ENCODE peak calls at places on chromosome 21, in seven cellular contexts. D, Z, H, K, T, S and B are unnamed samples. For H3K36me3, the result is how much of the 10 kb centered on the place peaks cover.

GRCh38 chr21:45057886-45058285 is 16.5 kb upstream of the ADARB1 start:
- DNase-seq in D (no peak), Z (no peak), H (no peak), K (no peak), T (no peak), S (no peak), B (no peak)

GRCh38 chr21:33984021-33984481 is 68.4 kb upstream of the ATP5PO start:
- DNase-seq in D (no peak), Z (no peak), H (no peak), K (no peak), T (no peak), S (no peak), B (no peak)

GRCh38 chr21:37364722-37365121 is 1.9 kb upstream of the DYRK1A start:
- DNase-seq in D (no peak), Z (no peak), H (no peak), K (no peak), T (no peak), S (no peak), B (no peak)

GRCh38 chr21:37459575-37459974 is 93.0 kb downstream of the DYRK1A start:
- DNase-seq in D (no peak), Z (no peak), H (peak), K (no peak), T (no peak), S (no peak), B (no peak)

GRCh38 chr21:44761011-44761729 is 40.5 kb downstream of the UBE2G2 start:
- DNase-seq in D (peak), Z (no peak), H (no peak), K (no peak), T (peak), S (no peak), B (no peak)

GRCh38 chr21:37815893-37816292 is 100.4 kb downstream of the KCNJ6 start:
- DNase-seq in D (no peak), Z (no peak), H (no peak), K (no peak), T (no peak), S (no peak), B (no peak)

GRCh38 chr21:34034369-34035014 is 38.9 kb upstream of the MRPS6 start:
- DNase-seq in D (no peak), Z (no peak), H (no peak), K (no peak), T (no peak), S (no peak), B (no peak)

GRCh38 chr21:23968008-23968407 is 1639.3 kb downstream of the MRPL39 start:
- DNase-seq in D (no peak), Z (no peak), H (no peak), K (no peak), T (no peak), S (no peak), B (no peak)

GRCh38 chr21:36045993-36046392 is 14.3 kb downstream of the SETD4 start:
- DNase-seq in D (no peak), Z (no peak), H (peak), K (no peak), T (no peak), S (no peak), B (no peak)

GRCh38 chr21:19031956-19032355 is 628.4 kb upstream of the TMPRSS15 start:
- DNase-seq in D (no peak), Z (no peak), H (no peak), K (no peak), T (no peak), S (no peak), B (no peak)

GRCh38 chr21:44304846-44305245 is 5.0 kb downstream of the PFKL start:
- DNase-seq in D (peak), Z (no peak), H (peak), K (no peak), T (peak), S (no peak), B (no peak)

GRCh38 chr21:44082648-44083436 is 24.4 kb upstream of the PWP2 start:
- DNase-seq in D (peak), Z (no peak), H (no peak), K (no peak), T (no peak), S (no peak), B (no peak)

GRCh38 chr21:16086121-16086520 is 356.3 kb downstream of the USP25 start:
- DNase-seq in D (no peak), Z (no peak), H (no peak), K (no peak), T (no peak), S (no peak), B (no peak)

GRCh38 chr21:45590726-45591618 is 48.7 kb upstream of the SLC19A1 start:
- DNase-seq in D (no peak), Z (peak), H (no peak), K (no peak), T (peak), S (no peak), B (no peak)

GRCh38 chr21:43921602-43921978 is 56.6 kb downstream of the AGPAT3 start:
- DNase-seq in D (no peak), Z (peak), H (no peak), K (no peak), T (no peak), S (no peak), B (no peak)

GRCh38 chr21:46124083-46124925 is 26.4 kb downstream of the COL6A2 start:
- DNase-seq in D (no peak), Z (no peak), H (no peak), K (no peak), T (peak), S (no peak), B (no peak)

GRCh38 chr21:46063734-46064680 is 33.9 kb upstream of the COL6A2 start:
- DNase-seq in D (no peak), Z (no peak), H (no peak), K (no peak), T (peak), S (no peak), B (no peak)

GRCh38 chr21:44914176-44914874 is 6.4 kb downstream of the ITGB2 start:
- DNase-seq in D (no peak), Z (peak), H (no peak), K (no peak), T (no peak), S (no peak), B (no peak)

GRCh38 chr21:33069994-33070811 is at the start of gene OLIG1:
- DNase-seq in D (no peak), Z (peak), H (peak), K (no peak), T (no peak), S (no peak), B (no peak)

DNA sequence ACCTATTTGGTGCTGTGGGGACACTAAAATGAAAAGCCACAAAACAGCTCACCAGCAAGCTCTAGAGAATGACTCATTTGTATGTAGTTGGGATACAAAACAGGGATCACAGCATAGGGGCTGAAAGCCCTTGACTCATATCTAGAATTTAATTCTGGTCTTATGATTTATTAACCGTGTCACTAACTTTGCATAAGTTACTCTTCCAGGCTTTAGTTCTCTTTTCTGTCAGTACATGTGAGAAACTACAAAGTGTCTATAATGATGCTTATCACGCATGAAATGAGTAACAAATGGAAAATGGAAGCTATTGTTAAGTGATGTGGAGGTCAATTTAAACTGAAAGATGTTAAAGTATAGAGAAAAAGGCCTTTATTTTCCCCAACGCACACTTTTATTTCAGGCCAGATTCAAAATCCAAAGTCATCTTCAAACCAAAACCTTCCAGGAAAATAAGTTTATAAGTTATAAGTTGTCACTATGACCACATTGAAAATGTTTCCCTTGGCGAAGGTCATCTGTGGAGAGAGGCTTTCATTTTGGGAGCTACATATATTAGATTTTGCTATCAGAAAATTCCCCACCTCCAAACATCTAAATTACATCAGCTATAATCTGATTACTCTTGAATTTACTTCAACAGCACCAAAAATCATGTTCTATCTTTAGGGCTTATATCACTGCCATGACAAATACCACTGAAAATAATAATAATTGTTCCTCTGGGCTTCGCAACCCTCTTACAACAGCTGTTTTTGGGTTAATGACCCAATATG is 430.5 kb downstream of the MRPL39 start:
- DNase-seq in D (no peak), Z (no peak), H (peak), K (no peak), T (no peak), S (no peak), B (no peak)
- TF ChIP-seq CTCF in D (no peak), Z (no peak), H (no peak), K (no peak), T (no peak), S (no peak), B (no peak)

GRCh38 chr21:38819719-38820147 is 14.0 kb downstream of the ETS2 start:
- DNase-seq in D (peak), Z (no peak), H (peak), K (no peak), T (no peak), S (peak), B (no peak)
- H3K4me3 ChIP-seq in D (no peak), Z (no peak), H (no peak), K (no peak), T (no peak), S (peak), B (no peak)

GRCh38 chr21:35036521-35037383 is 12.3 kb downstream of the RUNX1 start:
- DNase-seq in D (no peak), Z (no peak), H (no peak), K (no peak), T (no peak), S (no peak), B (no peak)
- H3K36me3 ChIP-seq in D (under half), Z (under half), H (under half), K (under half), T (under half), S (under half), B (under half)

DNA sequence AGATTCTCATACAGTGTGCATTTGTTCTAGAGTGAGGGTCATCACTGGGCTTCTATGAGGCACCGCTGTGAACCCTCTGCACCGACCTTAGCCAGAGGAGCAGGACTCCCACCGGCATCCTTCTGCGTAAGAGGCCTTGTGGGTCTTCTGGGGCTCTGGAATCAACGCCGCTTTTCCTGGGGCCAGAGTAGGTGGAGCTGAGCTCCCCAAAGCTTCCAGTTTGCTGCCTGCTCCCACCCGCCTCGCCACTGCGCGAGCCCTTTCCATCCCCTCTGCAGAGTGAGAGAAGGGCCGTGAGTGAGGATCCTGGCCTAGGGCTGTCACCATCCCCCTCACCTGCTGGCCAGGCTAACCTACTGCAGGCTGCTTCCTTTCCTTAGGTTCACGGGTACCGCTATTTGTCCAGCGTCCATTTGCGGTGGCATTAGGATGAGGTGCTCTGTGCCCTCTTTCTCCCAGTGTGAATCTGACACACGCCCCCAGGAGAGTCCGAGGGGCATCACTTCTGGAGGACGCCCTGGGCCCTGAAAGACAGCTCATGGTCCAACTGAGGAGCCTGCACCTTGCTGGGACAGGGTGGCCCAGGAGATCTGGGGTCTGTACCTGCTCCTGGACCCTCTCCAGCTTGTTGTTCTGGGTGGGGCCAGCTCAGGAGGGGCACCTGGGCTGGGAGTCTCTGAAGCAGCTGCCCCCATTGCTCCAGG is 36.2 kb downstream of the UMODL1 start:
- DNase-seq in D (no peak), Z (no peak), H (no peak), K (no peak), T (no peak), S (no peak), B (no peak)
- TF ChIP-seq CTCF in D (no peak), Z (no peak), H (no peak), K (no peak), T (no peak), S (no peak), B (no peak)